ENCODE peak calls at places on chromosome X, in five cellular contexts. P, O, M, V and E are unnamed samples.
A peak's percentile ranks its signal among the peaks of the same experiment; 100 is the strongest.

GRCh38 chrX:68868316-68868715 is 39.5 kb downstream of the EFNB1 start:
- DNase-seq in P (no peak), O (no peak), M (no peak), V (no peak), E (no peak)

GRCh38 chrX:86436116-86436515 is 287.9 kb downstream of the DACH2 start:
- DNase-seq in P (no peak), O (no peak), M (no peak), V (no peak), E (no peak)

GRCh38 chrX:39848900-39849299 is 248.9 kb downstream of the BCOR start:
- DNase-seq in P (no peak), O (no peak), M (no peak), V (no peak), E (no peak)

GRCh38 chrX:34218063-34218462 is 85.9 kb upstream of the FAM47A start:
- DNase-seq in P (no peak), O (no peak), M (no peak), V (no peak), E (no peak)

GRCh38 chrX:120309873-120310730 is 1.2 kb downstream of the TMEM255A start:
- DNase-seq in P (no peak), O (no peak), M (no peak), V (no peak), E (no peak)

GRCh38 chrX:153681175-153681574 is 6.6 kb upstream of the SLC6A8 start:
- DNase-seq in P (no peak), O (no peak), M (no peak), V (peak; percentile 61), E (no peak)

GRCh38 chrX:147180886-147181285 is 366.3 kb upstream of the CXorf51A start:
- DNase-seq in P (no peak), O (no peak), M (no peak), V (no peak), E (no peak)

GRCh38 chrX:151384807-151385206 is 12.2 kb upstream of the VMA21 start:
- DNase-seq in P (peak; percentile 19), O (peak; percentile 56), M (no peak), V (no peak), E (no peak)

GRCh38 chrX:118976599-118977340 is 2.4 kb downstream of the LONRF3 start:
- DNase-seq in P (peak; percentile 6), O (peak; percentile 75), M (no peak), V (peak; percentile 84), E (no peak)

GRCh38 chrX:108090474-108091265 is 672 bp downstream of the PSMD10 start:
- DNase-seq in P (no peak), O (no peak), M (no peak), V (no peak), E (no peak)

GRCh38 chrX:34426334-34426733 is 230.8 kb downstream of the TMEM47 start:
- DNase-seq in P (no peak), O (no peak), M (no peak), V (no peak), E (no peak)

GRCh38 chrX:21481761-21482160 is 107.5 kb downstream of the CNKSR2 start:
- DNase-seq in P (no peak), O (no peak), M (no peak), V (no peak), E (no peak)

GRCh38 chrX:125778256-125778655 is 387.8 kb downstream of the DCAF12L2 start:
- DNase-seq in P (no peak), O (no peak), M (no peak), V (no peak), E (no peak)

GRCh38 chrX:83185010-83185409 is 323.1 kb upstream of the POU3F4 start:
- DNase-seq in P (no peak), O (no peak), M (no peak), V (no peak), E (no peak)

GRCh38 chrX:63275127-63275526 is 76.0 kb downstream of the SPIN4 start:
- DNase-seq in P (no peak), O (no peak), M (no peak), V (no peak), E (no peak)

GRCh38 chrX:40174594-40175415 is 77.0 kb upstream of the BCOR start:
- DNase-seq in P (no peak), O (peak; percentile 51), M (no peak), V (peak; percentile 88), E (no peak)

GRCh38 chrX:13167444-13168207 is 123.2 kb upstream of the FAM9C start:
- DNase-seq in P (no peak), O (no peak), M (no peak), V (no peak), E (no peak)

GRCh38 chrX:69387559-69388487 is 116.3 kb upstream of the NALF2 start:
- DNase-seq in P (peak; percentile 27), O (peak; percentile 46), M (no peak), V (no peak), E (no peak)

GRCh38 chrX:34341258-34341657 is 209.1 kb upstream of the FAM47A start:
- DNase-seq in P (no peak), O (no peak), M (no peak), V (no peak), E (no peak)

DNA sequence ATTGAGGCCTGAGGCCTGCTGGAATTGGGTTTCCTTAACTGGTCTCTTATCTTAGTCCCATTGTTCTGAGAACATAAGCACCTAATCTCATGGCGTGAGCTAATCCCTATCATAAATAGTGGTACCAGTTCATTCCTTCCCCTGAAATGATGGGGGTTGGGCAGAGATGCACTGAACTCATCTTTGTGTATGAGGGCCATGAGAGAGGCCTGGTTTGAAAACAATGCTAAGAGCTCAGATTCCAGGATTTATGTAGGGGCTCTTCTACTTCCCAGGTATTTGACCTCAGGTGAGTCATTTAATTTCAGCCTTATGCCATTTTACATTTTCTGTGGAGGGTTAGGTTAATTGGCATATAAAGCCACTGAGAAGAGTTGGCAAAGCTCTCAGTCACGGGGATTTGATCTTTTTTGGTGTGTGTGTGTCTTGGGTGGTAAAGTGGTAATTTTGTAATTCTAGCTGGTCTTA is 4.4 kb downstream of the RBM3 start:
- DNase-seq in P (no peak), O (no peak), M (no peak), V (no peak), E (no peak)
- TF ChIP-seq POLR2AphosphoS5 in P (no peak), O (no peak), M (no peak), V (no peak), E (no peak)

GRCh38 chrX:130100180-130100579 is 10.1 kb downstream of the ELF4 start:
- DNase-seq in P (no peak), O (no peak), M (no peak), V (no peak), E (no peak)
- TF ChIP-seq POLR2AphosphoS5 in P (no peak), O (no peak), M (peak; percentile 34), V (no peak), E (no peak)

GRCh38 chrX:71118032-71118984 is at the start of gene MED12:
- DNase-seq in P (peak; percentile 77), O (peak; percentile 80), M (peak; percentile 95), V (peak; percentile 94), E (no peak)
- TF ChIP-seq POLR2AphosphoS5 in P (peak; percentile 59), O (peak; percentile 13), M (peak; percentile 52), V (peak; percentile 85), E (peak; percentile 76)

GRCh38 chrX:24151513-24151912 is 2.0 kb downstream of the ZFX start:
- DNase-seq in P (no peak), O (no peak), M (no peak), V (no peak), E (no peak)
- TF ChIP-seq POLR2AphosphoS5 in P (no peak), O (no peak), M (no peak), V (no peak), E (no peak)